ENCODE peak calls at places on chromosome 11, in four cellular contexts. One of them, this sample, is unnamed.
A peak's percentile ranks its signal among the peaks of the same experiment; 100 is the strongest.

GRCh38 chr11:114953039-114953438 is 274.7 kb downstream of the NXPE2 start:
- DNase-seq in fibroblast of mammary gland: no peak
- DNase-seq in IMR-90: no peak
- DNase-seq in CD4-positive, alpha-beta T cell: no peak
- DNase-seq in this sample: no peak

GRCh38 chr11:88555018-88555828 is 217.7 kb upstream of the CTSC start:
- DNase-seq in IMR-90: peak; percentile 99
- DNase-seq in fibroblast of mammary gland: peak; percentile 100
- DNase-seq in CD4-positive, alpha-beta T cell: no peak
- DNase-seq in this sample: no peak

GRCh38 chr11:119319702-119320592 is 3.0 kb upstream of the MCAM start:
- DNase-seq in CD4-positive, alpha-beta T cell: no peak
- DNase-seq in IMR-90: no peak
- DNase-seq in fibroblast of mammary gland: no peak
- DNase-seq in this sample: peak; percentile 58

GRCh38 chr11:122140535-122140934 is 24.5 kb upstream of the BLID start:
- DNase-seq in fibroblast of mammary gland: peak; percentile 87
- DNase-seq in IMR-90: peak; percentile 86
- DNase-seq in CD4-positive, alpha-beta T cell: no peak
- DNase-seq in this sample: no peak

GRCh38 chr11:67022961-67023956 is at the start of gene SYT12:
- DNase-seq in IMR-90: no peak
- DNase-seq in fibroblast of mammary gland: no peak
- DNase-seq in CD4-positive, alpha-beta T cell: no peak
- DNase-seq in this sample: no peak

GRCh38 chr11:111557425-111558111 is 17.0 kb downstream of the LAYN start:
- DNase-seq in fibroblast of mammary gland: peak; percentile 98
- DNase-seq in IMR-90: peak; percentile 99
- DNase-seq in CD4-positive, alpha-beta T cell: no peak
- DNase-seq in this sample: no peak

GRCh38 chr11:3169235-3169951 is 4.3 kb upstream of the OSBPL5 start:
- DNase-seq in IMR-90: peak; percentile 73
- DNase-seq in CD4-positive, alpha-beta T cell: no peak
- DNase-seq in fibroblast of mammary gland: peak; percentile 75
- DNase-seq in this sample: peak; percentile 80

GRCh38 chr11:94183886-94184264 is 55.2 kb downstream of the PANX1 start:
- DNase-seq in fibroblast of mammary gland: peak; percentile 62
- DNase-seq in CD4-positive, alpha-beta T cell: no peak
- DNase-seq in IMR-90: peak; percentile 67
- DNase-seq in this sample: peak; percentile 80

GRCh38 chr11:132803436-132803835 is 728.9 kb downstream of the OPCML start:
- DNase-seq in fibroblast of mammary gland: no peak
- DNase-seq in CD4-positive, alpha-beta T cell: no peak
- DNase-seq in IMR-90: peak; percentile 32
- DNase-seq in this sample: no peak

GRCh38 chr11:61297741-61298140 is 2.6 kb upstream of the VWCE start:
- DNase-seq in IMR-90: peak; percentile 91
- DNase-seq in CD4-positive, alpha-beta T cell: no peak
- DNase-seq in fibroblast of mammary gland: peak; percentile 99
- DNase-seq in this sample: no peak

GRCh38 chr11:67006029-67006884 is 16.7 kb upstream of the SYT12 start:
- DNase-seq in fibroblast of mammary gland: peak; percentile 52
- DNase-seq in CD4-positive, alpha-beta T cell: no peak
- DNase-seq in IMR-90: no peak
- DNase-seq in this sample: no peak

GRCh38 chr11:103515283-103515682 is 406.1 kb downstream of the DYNC2H1 start:
- DNase-seq in fibroblast of mammary gland: no peak
- DNase-seq in CD4-positive, alpha-beta T cell: no peak
- DNase-seq in IMR-90: no peak
- DNase-seq in this sample: no peak

GRCh38 chr11:45217991-45218390 is 68.2 kb downstream of the SYT13 start:
- DNase-seq in CD4-positive, alpha-beta T cell: no peak
- DNase-seq in IMR-90: peak; percentile 18
- DNase-seq in fibroblast of mammary gland: no peak
- DNase-seq in this sample: no peak

DNA sequence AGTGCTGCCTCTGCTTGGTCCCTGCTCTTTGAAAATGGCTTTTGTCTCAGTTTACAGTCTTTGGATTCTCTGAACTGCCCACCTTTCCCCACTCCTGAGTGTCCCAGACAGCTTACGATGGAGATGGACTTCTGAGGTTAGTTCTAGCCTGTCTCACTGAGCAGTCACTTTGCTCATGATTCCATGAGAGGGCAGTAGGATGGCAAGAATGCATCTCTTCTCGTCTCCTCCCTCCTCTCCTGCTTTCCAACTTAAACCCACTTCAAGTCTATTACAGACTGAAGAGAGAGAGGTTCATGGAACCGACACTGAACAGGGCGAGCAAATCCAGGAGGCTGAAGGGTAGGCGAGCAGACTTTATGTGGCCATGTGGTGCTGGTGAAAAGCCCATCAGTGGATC is 38.5 kb downstream of the CEP164 start:
- DNase-seq in CD4-positive, alpha-beta T cell: no peak
- DNase-seq in fibroblast of mammary gland: no peak
- DNase-seq in IMR-90: no peak
- DNase-seq in this sample: no peak
- TF ChIP-seq CTCF in CD4-positive, alpha-beta T cell: no peak
- TF ChIP-seq CTCF in fibroblast of mammary gland: no peak
- TF ChIP-seq CTCF in IMR-90: no peak
- TF ChIP-seq CTCF in this sample: no peak

DNA sequence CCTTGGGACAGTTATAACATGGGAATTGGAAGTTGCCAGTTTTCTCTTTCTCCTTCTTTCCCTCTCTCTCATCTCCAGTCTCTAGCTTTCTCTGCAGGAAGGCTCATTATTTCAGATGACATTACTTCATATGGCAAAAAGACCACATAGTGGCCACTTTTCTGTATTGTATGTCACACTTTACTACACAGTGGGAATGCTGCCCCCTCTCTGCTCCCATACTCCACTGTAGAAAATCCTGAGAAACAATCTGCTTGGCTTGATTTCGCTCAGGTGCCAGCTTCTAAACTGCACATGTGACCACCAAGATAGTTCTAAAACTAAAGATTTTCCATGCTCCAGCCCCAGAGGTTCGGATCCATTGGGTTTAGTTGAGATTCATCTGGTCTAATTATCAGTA is 860.7 kb upstream of the CCDC90B start:
- DNase-seq in fibroblast of mammary gland: no peak
- DNase-seq in IMR-90: no peak
- DNase-seq in CD4-positive, alpha-beta T cell: no peak
- DNase-seq in this sample: no peak
- TF ChIP-seq CTCF in fibroblast of mammary gland: no peak
- TF ChIP-seq CTCF in IMR-90: no peak
- TF ChIP-seq CTCF in CD4-positive, alpha-beta T cell: no peak
- TF ChIP-seq CTCF in this sample: no peak

GRCh38 chr11:91373497-91373896 is 851.1 kb upstream of the FAT3 start:
- DNase-seq in CD4-positive, alpha-beta T cell: no peak
- DNase-seq in fibroblast of mammary gland: no peak
- DNase-seq in IMR-90: no peak
- DNase-seq in this sample: no peak
- TF ChIP-seq CTCF in CD4-positive, alpha-beta T cell: no peak
- TF ChIP-seq CTCF in fibroblast of mammary gland: no peak
- TF ChIP-seq CTCF in IMR-90: no peak
- TF ChIP-seq CTCF in this sample: no peak

GRCh38 chr11:47566166-47566546 is 757 bp downstream of the PTPMT1 start:
- DNase-seq in IMR-90: no peak
- DNase-seq in fibroblast of mammary gland: no peak
- DNase-seq in CD4-positive, alpha-beta T cell: no peak
- DNase-seq in this sample: no peak

GRCh38 chr11:47560431-47560830 is 5.0 kb upstream of the PTPMT1 start:
- DNase-seq in CD4-positive, alpha-beta T cell: no peak
- DNase-seq in fibroblast of mammary gland: peak; percentile 58
- DNase-seq in IMR-90: peak; percentile 44
- DNase-seq in this sample: no peak

GRCh38 chr11:47565340-47566165 is at the start of gene PTPMT1:
- DNase-seq in IMR-90: peak; percentile 61
- DNase-seq in fibroblast of mammary gland: peak; percentile 54
- DNase-seq in CD4-positive, alpha-beta T cell: peak; percentile 58
- DNase-seq in this sample: peak; percentile 94

GRCh38 chr11:47569646-47570045 is 4.2 kb downstream of the PTPMT1 start:
- DNase-seq in fibroblast of mammary gland: no peak
- DNase-seq in IMR-90: no peak
- DNase-seq in CD4-positive, alpha-beta T cell: no peak
- DNase-seq in this sample: no peak

GRCh38 chr11:47564933-47565339 is 463 bp upstream of the PTPMT1 start:
- DNase-seq in CD4-positive, alpha-beta T cell: no peak
- DNase-seq in fibroblast of mammary gland: no peak
- DNase-seq in IMR-90: no peak
- DNase-seq in this sample: no peak
- TF ChIP-seq CTCF in CD4-positive, alpha-beta T cell: no peak
- TF ChIP-seq CTCF in fibroblast of mammary gland: no peak
- TF ChIP-seq CTCF in IMR-90: no peak
- TF ChIP-seq CTCF in this sample: no peak

GRCh38 chr11:113651018-113651417 is 55.1 kb downstream of the TMPRSS5 start:
- DNase-seq in CD4-positive, alpha-beta T cell: no peak
- DNase-seq in fibroblast of mammary gland: no peak
- DNase-seq in IMR-90: no peak
- DNase-seq in this sample: no peak
- TF ChIP-seq CTCF in CD4-positive, alpha-beta T cell: no peak
- TF ChIP-seq CTCF in fibroblast of mammary gland: no peak
- TF ChIP-seq CTCF in IMR-90: no peak
- TF ChIP-seq CTCF in this sample: no peak